ENCODE peak calls at places on chromosomes 5 and 9, in eight cellular contexts. One of them, this sample, is unnamed.
A peak's percentile ranks its signal among the peaks of the same experiment; 100 is the strongest.

GRCh38 chr5:64502181-64502580 is 3.6 kb upstream of the RGS7BP start:
- DNase-seq in CD8-positive, alpha-beta memory T cell: no peak
- DNase-seq in psoas muscle: no peak
- DNase-seq in IMR-90: no peak
- DNase-seq in iPS DF 6.9: no peak
- DNase-seq in fibroblast of lung: no peak
- DNase-seq in substantia nigra: no peak
- DNase-seq in coronary artery: no peak
- DNase-seq in this sample: no peak

GRCh38 chr9:124794902-124795491 is 18.1 kb downstream of the OLFML2A start:
- DNase-seq in IMR-90: no peak
- DNase-seq in iPS DF 6.9: no peak
- DNase-seq in CD8-positive, alpha-beta memory T cell: no peak
- DNase-seq in substantia nigra: no peak
- DNase-seq in psoas muscle: peak; percentile 75
- DNase-seq in fibroblast of lung: no peak
- DNase-seq in coronary artery: peak; percentile 63
- DNase-seq in this sample: no peak

GRCh38 chr5:59813761-59814562 is 79.6 kb downstream of the PDE4D start:
- DNase-seq in fibroblast of lung: peak; percentile 80
- DNase-seq in psoas muscle: no peak
- DNase-seq in IMR-90: peak; percentile 67
- DNase-seq in iPS DF 6.9: peak; percentile 39
- DNase-seq in substantia nigra: no peak
- DNase-seq in CD8-positive, alpha-beta memory T cell: no peak
- DNase-seq in coronary artery: no peak
- DNase-seq in this sample: no peak

GRCh38 chr5:132655821-132656773 is 1.9 kb upstream of the IL13 start:
- DNase-seq in CD8-positive, alpha-beta memory T cell: peak; percentile 18
- DNase-seq in substantia nigra: no peak
- DNase-seq in iPS DF 6.9: no peak
- DNase-seq in fibroblast of lung: peak; percentile 19
- DNase-seq in coronary artery: peak; percentile 72
- DNase-seq in IMR-90: no peak
- DNase-seq in psoas muscle: no peak
- DNase-seq in this sample: no peak

GRCh38 chr5:65034782-65035181 is 266.1 kb downstream of the CWC27 start:
- DNase-seq in IMR-90: no peak
- DNase-seq in fibroblast of lung: no peak
- DNase-seq in CD8-positive, alpha-beta memory T cell: no peak
- DNase-seq in psoas muscle: no peak
- DNase-seq in coronary artery: no peak
- DNase-seq in substantia nigra: no peak
- DNase-seq in iPS DF 6.9: no peak
- DNase-seq in this sample: no peak

GRCh38 chr9:97038909-97039781 is at the start of gene CTSV:
- DNase-seq in coronary artery: peak; percentile 78
- DNase-seq in fibroblast of lung: peak; percentile 70
- DNase-seq in IMR-90: peak; percentile 66
- DNase-seq in iPS DF 6.9: no peak
- DNase-seq in substantia nigra: peak; percentile 40
- DNase-seq in psoas muscle: peak; percentile 88
- DNase-seq in CD8-positive, alpha-beta memory T cell: peak; percentile 55
- DNase-seq in this sample: peak; percentile 50

GRCh38 chr9:106798021-106798799 is 64.8 kb upstream of the ZNF462 start:
- DNase-seq in substantia nigra: no peak
- DNase-seq in CD8-positive, alpha-beta memory T cell: no peak
- DNase-seq in coronary artery: no peak
- DNase-seq in iPS DF 6.9: no peak
- DNase-seq in IMR-90: no peak
- DNase-seq in fibroblast of lung: no peak
- DNase-seq in psoas muscle: no peak
- DNase-seq in this sample: no peak

GRCh38 chr5:93569295-93570164 is 11.5 kb downstream of the NR2F1-AS1 start:
- DNase-seq in psoas muscle: no peak
- DNase-seq in iPS DF 6.9: no peak
- DNase-seq in coronary artery: no peak
- DNase-seq in substantia nigra: no peak
- DNase-seq in fibroblast of lung: no peak
- DNase-seq in IMR-90: no peak
- DNase-seq in CD8-positive, alpha-beta memory T cell: no peak
- DNase-seq in this sample: no peak

GRCh38 chr9:136310273-136311030 is 6.6 kb upstream of the CCDC187 start:
- DNase-seq in substantia nigra: no peak
- DNase-seq in psoas muscle: no peak
- DNase-seq in iPS DF 6.9: no peak
- DNase-seq in fibroblast of lung: no peak
- DNase-seq in coronary artery: no peak
- DNase-seq in IMR-90: no peak
- DNase-seq in CD8-positive, alpha-beta memory T cell: no peak
- DNase-seq in this sample: no peak

GRCh38 chr5:123807177-123807900 is 295.4 kb downstream of the CSNK1G3 start:
- DNase-seq in substantia nigra: no peak
- DNase-seq in IMR-90: no peak
- DNase-seq in coronary artery: no peak
- DNase-seq in fibroblast of lung: no peak
- DNase-seq in iPS DF 6.9: no peak
- DNase-seq in psoas muscle: no peak
- DNase-seq in CD8-positive, alpha-beta memory T cell: no peak
- DNase-seq in this sample: no peak

GRCh38 chr5:77518304-77518703 is 26.2 kb upstream of the WDR41 start:
- DNase-seq in IMR-90: peak; percentile 2
- DNase-seq in iPS DF 6.9: no peak
- DNase-seq in coronary artery: no peak
- DNase-seq in fibroblast of lung: peak; percentile 17
- DNase-seq in substantia nigra: no peak
- DNase-seq in psoas muscle: no peak
- DNase-seq in CD8-positive, alpha-beta memory T cell: no peak
- DNase-seq in this sample: no peak

GRCh38 chr5:149118463-149118862 is 22.8 kb upstream of the ABLIM3 start:
- DNase-seq in IMR-90: peak; percentile 21
- DNase-seq in CD8-positive, alpha-beta memory T cell: no peak
- DNase-seq in coronary artery: no peak
- DNase-seq in iPS DF 6.9: no peak
- DNase-seq in fibroblast of lung: no peak
- DNase-seq in psoas muscle: no peak
- DNase-seq in substantia nigra: no peak
- DNase-seq in this sample: no peak

GRCh38 chr9:18146329-18146728 is 327.6 kb upstream of the ADAMTSL1 start:
- DNase-seq in IMR-90: no peak
- DNase-seq in psoas muscle: no peak
- DNase-seq in CD8-positive, alpha-beta memory T cell: no peak
- DNase-seq in fibroblast of lung: no peak
- DNase-seq in iPS DF 6.9: no peak
- DNase-seq in coronary artery: no peak
- DNase-seq in substantia nigra: no peak
- DNase-seq in this sample: no peak

GRCh38 chr5:39759696-39760095 is 334.9 kb upstream of the DAB2 start:
- DNase-seq in fibroblast of lung: peak; percentile 67
- DNase-seq in iPS DF 6.9: no peak
- DNase-seq in psoas muscle: no peak
- DNase-seq in IMR-90: no peak
- DNase-seq in coronary artery: no peak
- DNase-seq in CD8-positive, alpha-beta memory T cell: no peak
- DNase-seq in substantia nigra: no peak
- DNase-seq in this sample: no peak

GRCh38 chr5:39758426-39758825 is 333.6 kb upstream of the DAB2 start:
- DNase-seq in IMR-90: no peak
- DNase-seq in substantia nigra: no peak
- DNase-seq in iPS DF 6.9: no peak
- DNase-seq in CD8-positive, alpha-beta memory T cell: no peak
- DNase-seq in fibroblast of lung: no peak
- DNase-seq in coronary artery: no peak
- DNase-seq in psoas muscle: no peak
- DNase-seq in this sample: no peak

GRCh38 chr5:39762761-39763160 is 338.0 kb upstream of the DAB2 start:
- DNase-seq in psoas muscle: no peak
- DNase-seq in iPS DF 6.9: no peak
- DNase-seq in IMR-90: no peak
- DNase-seq in coronary artery: no peak
- DNase-seq in fibroblast of lung: no peak
- DNase-seq in CD8-positive, alpha-beta memory T cell: no peak
- DNase-seq in substantia nigra: no peak
- DNase-seq in this sample: no peak

GRCh38 chr5:39760385-39761198 is 335.8 kb upstream of the DAB2 start:
- DNase-seq in fibroblast of lung: peak; percentile 97
- DNase-seq in CD8-positive, alpha-beta memory T cell: no peak
- DNase-seq in coronary artery: no peak
- DNase-seq in psoas muscle: peak; percentile 57
- DNase-seq in IMR-90: peak; percentile 94
- DNase-seq in iPS DF 6.9: no peak
- DNase-seq in substantia nigra: no peak
- DNase-seq in this sample: no peak

DNA sequence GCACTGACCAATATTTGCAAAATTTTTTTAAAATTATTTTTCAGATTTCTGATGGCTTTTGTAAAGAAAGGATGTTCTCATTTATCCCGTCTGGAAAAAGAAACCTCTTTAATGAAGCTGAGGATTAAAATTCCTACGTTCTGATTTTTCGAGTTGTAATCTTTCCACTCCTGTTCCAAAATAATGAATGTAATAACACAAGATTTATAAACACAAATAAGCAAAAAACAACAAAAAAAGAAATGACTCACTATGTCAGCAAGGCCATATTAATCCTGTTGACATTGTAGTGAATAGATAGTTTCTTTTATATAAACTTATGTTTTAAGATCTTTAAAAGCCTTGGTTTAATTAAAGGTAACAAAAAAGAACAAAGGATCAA is 336.4 kb upstream of the DAB2 start:
- DNase-seq in coronary artery: no peak
- DNase-seq in psoas muscle: no peak
- DNase-seq in IMR-90: no peak
- DNase-seq in fibroblast of lung: no peak
- DNase-seq in CD8-positive, alpha-beta memory T cell: no peak
- DNase-seq in substantia nigra: no peak
- DNase-seq in iPS DF 6.9: no peak
- DNase-seq in this sample: no peak
- H3K27ac ChIP-seq in coronary artery: peak overlapping the region; percentile 85
- H3K27ac ChIP-seq in psoas muscle: no peak overlapping the region
- H3K27ac ChIP-seq in IMR-90: peak overlapping the region; percentile 79
- H3K27ac ChIP-seq in fibroblast of lung: peak overlapping the region; percentile 94
- H3K27ac ChIP-seq in CD8-positive, alpha-beta memory T cell: no peak overlapping the region
- H3K27ac ChIP-seq in substantia nigra: no peak overlapping the region
- H3K27ac ChIP-seq in iPS DF 6.9: no peak overlapping the region
- H3K27ac ChIP-seq in this sample: no peak overlapping the region

DNA sequence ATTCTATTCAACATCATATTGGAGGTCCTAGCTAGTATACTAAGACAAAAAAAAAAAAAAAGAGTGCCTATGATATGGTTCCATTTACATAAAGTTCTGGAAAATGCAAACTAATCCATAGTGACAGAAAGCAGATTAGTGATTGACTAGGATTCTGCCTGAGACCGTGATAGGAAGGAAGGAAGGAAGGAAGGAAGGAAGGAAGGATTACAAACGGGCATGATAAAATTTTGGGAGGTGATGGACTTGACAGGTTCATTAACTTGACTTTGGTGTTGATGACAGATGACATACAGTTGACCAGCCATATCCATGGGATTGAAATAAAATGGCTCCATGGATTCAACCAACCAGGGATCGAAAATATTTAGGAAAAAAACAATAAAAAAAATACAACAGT is 79.1 kb upstream of the MAN2A1 start:
- DNase-seq in fibroblast of lung: no peak
- DNase-seq in substantia nigra: no peak
- DNase-seq in iPS DF 6.9: no peak
- DNase-seq in CD8-positive, alpha-beta memory T cell: no peak
- DNase-seq in coronary artery: no peak
- DNase-seq in IMR-90: no peak
- DNase-seq in psoas muscle: no peak
- DNase-seq in this sample: no peak
- H3K27ac ChIP-seq in fibroblast of lung: no peak overlapping the region
- H3K27ac ChIP-seq in substantia nigra: peak overlapping the region; percentile 28
- H3K27ac ChIP-seq in iPS DF 6.9: no peak overlapping the region
- H3K27ac ChIP-seq in CD8-positive, alpha-beta memory T cell: no peak overlapping the region
- H3K27ac ChIP-seq in coronary artery: no peak overlapping the region
- H3K27ac ChIP-seq in IMR-90: no peak overlapping the region
- H3K27ac ChIP-seq in psoas muscle: no peak overlapping the region
- H3K27ac ChIP-seq in this sample: no peak overlapping the region

GRCh38 chr5:84292000-84292642 is 92.6 kb downstream of the EDIL3 start:
- DNase-seq in iPS DF 6.9: no peak
- DNase-seq in substantia nigra: no peak
- DNase-seq in IMR-90: no peak
- DNase-seq in CD8-positive, alpha-beta memory T cell: no peak
- DNase-seq in psoas muscle: no peak
- DNase-seq in fibroblast of lung: no peak
- DNase-seq in coronary artery: no peak
- DNase-seq in this sample: no peak

GRCh38 chr5:84287964-84288363 is 96.7 kb downstream of the EDIL3 start:
- DNase-seq in psoas muscle: no peak
- DNase-seq in CD8-positive, alpha-beta memory T cell: no peak
- DNase-seq in iPS DF 6.9: no peak
- DNase-seq in substantia nigra: no peak
- DNase-seq in IMR-90: peak; percentile 92
- DNase-seq in fibroblast of lung: peak; percentile 80
- DNase-seq in coronary artery: no peak
- DNase-seq in this sample: no peak

GRCh38 chr5:84290161-84290560 is 94.5 kb downstream of the EDIL3 start:
- DNase-seq in fibroblast of lung: no peak
- DNase-seq in psoas muscle: no peak
- DNase-seq in substantia nigra: no peak
- DNase-seq in IMR-90: no peak
- DNase-seq in CD8-positive, alpha-beta memory T cell: no peak
- DNase-seq in coronary artery: no peak
- DNase-seq in iPS DF 6.9: no peak
- DNase-seq in this sample: no peak

GRCh38 chr5:84292788-84293653 is 91.7 kb downstream of the EDIL3 start:
- DNase-seq in coronary artery: no peak
- DNase-seq in iPS DF 6.9: no peak
- DNase-seq in psoas muscle: no peak
- DNase-seq in substantia nigra: no peak
- DNase-seq in fibroblast of lung: peak; percentile 18
- DNase-seq in IMR-90: no peak
- DNase-seq in CD8-positive, alpha-beta memory T cell: no peak
- DNase-seq in this sample: no peak

DNA sequence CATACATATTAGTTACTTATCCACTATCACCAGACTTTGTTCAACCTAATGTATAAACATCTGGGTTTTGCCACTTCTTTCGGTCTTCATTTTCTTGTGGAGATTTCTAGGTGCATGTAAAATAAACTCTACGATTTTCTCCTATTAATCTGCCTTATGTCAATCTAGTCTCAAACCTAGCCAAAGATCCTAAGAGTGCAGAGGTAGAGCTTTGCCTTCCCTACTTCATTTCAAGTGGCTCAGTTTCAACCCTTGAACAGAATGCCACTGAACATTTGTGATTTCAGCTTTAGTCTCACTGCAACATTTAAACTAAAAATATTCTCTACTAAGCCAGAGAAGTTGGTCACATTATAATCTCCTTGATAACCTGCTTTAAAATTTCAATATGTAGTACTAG is 94.0 kb downstream of the EDIL3 start:
- DNase-seq in psoas muscle: no peak
- DNase-seq in fibroblast of lung: no peak
- DNase-seq in iPS DF 6.9: no peak
- DNase-seq in coronary artery: no peak
- DNase-seq in CD8-positive, alpha-beta memory T cell: no peak
- DNase-seq in IMR-90: no peak
- DNase-seq in substantia nigra: no peak
- DNase-seq in this sample: no peak
- H3K27ac ChIP-seq in psoas muscle: no peak overlapping the region
- H3K27ac ChIP-seq in fibroblast of lung: no peak overlapping the region
- H3K27ac ChIP-seq in iPS DF 6.9: no peak overlapping the region
- H3K27ac ChIP-seq in coronary artery: peak overlapping the region; percentile 85
- H3K27ac ChIP-seq in CD8-positive, alpha-beta memory T cell: no peak overlapping the region
- H3K27ac ChIP-seq in IMR-90: no peak overlapping the region
- H3K27ac ChIP-seq in substantia nigra: peak overlapping the region; percentile 95
- H3K27ac ChIP-seq in this sample: no peak overlapping the region

GRCh38 chr9:120866651-120867050 is 10.3 kb downstream of the PHF19 start:
- DNase-seq in substantia nigra: no peak
- DNase-seq in fibroblast of lung: no peak
- DNase-seq in coronary artery: no peak
- DNase-seq in iPS DF 6.9: no peak
- DNase-seq in IMR-90: no peak
- DNase-seq in CD8-positive, alpha-beta memory T cell: no peak
- DNase-seq in psoas muscle: no peak
- DNase-seq in this sample: no peak
- H3K27ac ChIP-seq in substantia nigra: no peak overlapping the region
- H3K27ac ChIP-seq in fibroblast of lung: no peak overlapping the region
- H3K27ac ChIP-seq in coronary artery: no peak overlapping the region
- H3K27ac ChIP-seq in iPS DF 6.9: no peak overlapping the region
- H3K27ac ChIP-seq in IMR-90: no peak overlapping the region
- H3K27ac ChIP-seq in CD8-positive, alpha-beta memory T cell: no peak overlapping the region
- H3K27ac ChIP-seq in psoas muscle: no peak overlapping the region
- H3K27ac ChIP-seq in this sample: no peak overlapping the region